ENCODE peak calls at places on chromosomes 12 and 14, in four cellular contexts. One of them, this sample, is unnamed.

GRCh38 chr12:47734725-47735480 is 9.6 kb upstream of the ENDOU start:
- DNase-seq in fibroblast of mammary gland: no peak
- DNase-seq in heart right ventricle: peak
- DNase-seq in Panc1: no peak
- DNase-seq in this sample: no peak

GRCh38 chr14:105865266-105865903 is 339.0 kb downstream of the TMEM121 start:
- DNase-seq in Panc1: no peak
- DNase-seq in fibroblast of mammary gland: no peak
- DNase-seq in heart right ventricle: no peak
- DNase-seq in this sample: no peak

GRCh38 chr14:75905505-75905904 is 76.3 kb downstream of the TGFB3 start:
- DNase-seq in heart right ventricle: no peak
- DNase-seq in fibroblast of mammary gland: peak
- DNase-seq in Panc1: no peak
- DNase-seq in this sample: no peak

GRCh38 chr14:91835920-91836843 is 31.2 kb downstream of the TC2N start:
- DNase-seq in Panc1: no peak
- DNase-seq in fibroblast of mammary gland: no peak
- DNase-seq in heart right ventricle: peak
- DNase-seq in this sample: peak

GRCh38 chr14:77903233-77903632 is 103.3 kb downstream of the ADCK1 start:
- DNase-seq in fibroblast of mammary gland: peak
- DNase-seq in Panc1: no peak
- DNase-seq in heart right ventricle: no peak
- DNase-seq in this sample: no peak

GRCh38 chr12:57276935-57277563 is 26.1 kb upstream of the STAC3 start:
- DNase-seq in Panc1: no peak
- DNase-seq in fibroblast of mammary gland: peak
- DNase-seq in heart right ventricle: no peak
- DNase-seq in this sample: peak

GRCh38 chr12:109995703-109996482 is at the start of gene GIT2:
- DNase-seq in Panc1: peak
- DNase-seq in fibroblast of mammary gland: peak
- DNase-seq in heart right ventricle: peak
- DNase-seq in this sample: peak

GRCh38 chr12:130438711-130439110 is 101.0 kb downstream of the PIWIL1 start:
- DNase-seq in heart right ventricle: no peak
- DNase-seq in fibroblast of mammary gland: no peak
- DNase-seq in Panc1: no peak
- DNase-seq in this sample: no peak

GRCh38 chr14:100899841-100900771 is 3.4 kb downstream of the RTL1 start:
- DNase-seq in heart right ventricle: no peak
- DNase-seq in Panc1: no peak
- DNase-seq in fibroblast of mammary gland: no peak
- DNase-seq in this sample: no peak

GRCh38 chr14:50649691-50650090 is 18.4 kb downstream of the SAV1 start:
- DNase-seq in heart right ventricle: no peak
- DNase-seq in fibroblast of mammary gland: no peak
- DNase-seq in Panc1: no peak
- DNase-seq in this sample: peak

GRCh38 chr14:70855486-70855885 is 46.2 kb upstream of the MAP3K9 start:
- DNase-seq in fibroblast of mammary gland: no peak
- DNase-seq in heart right ventricle: no peak
- DNase-seq in Panc1: no peak
- DNase-seq in this sample: no peak

GRCh38 chr12:93982847-93983315 is 165.5 kb upstream of the PLXNC1 start:
- DNase-seq in fibroblast of mammary gland: peak
- DNase-seq in heart right ventricle: no peak
- DNase-seq in Panc1: peak
- DNase-seq in this sample: no peak

GRCh38 chr12:74418573-74418972 is 119.1 kb upstream of the ATXN7L3B start:
- DNase-seq in heart right ventricle: no peak
- DNase-seq in Panc1: no peak
- DNase-seq in fibroblast of mammary gland: no peak
- DNase-seq in this sample: no peak

DNA sequence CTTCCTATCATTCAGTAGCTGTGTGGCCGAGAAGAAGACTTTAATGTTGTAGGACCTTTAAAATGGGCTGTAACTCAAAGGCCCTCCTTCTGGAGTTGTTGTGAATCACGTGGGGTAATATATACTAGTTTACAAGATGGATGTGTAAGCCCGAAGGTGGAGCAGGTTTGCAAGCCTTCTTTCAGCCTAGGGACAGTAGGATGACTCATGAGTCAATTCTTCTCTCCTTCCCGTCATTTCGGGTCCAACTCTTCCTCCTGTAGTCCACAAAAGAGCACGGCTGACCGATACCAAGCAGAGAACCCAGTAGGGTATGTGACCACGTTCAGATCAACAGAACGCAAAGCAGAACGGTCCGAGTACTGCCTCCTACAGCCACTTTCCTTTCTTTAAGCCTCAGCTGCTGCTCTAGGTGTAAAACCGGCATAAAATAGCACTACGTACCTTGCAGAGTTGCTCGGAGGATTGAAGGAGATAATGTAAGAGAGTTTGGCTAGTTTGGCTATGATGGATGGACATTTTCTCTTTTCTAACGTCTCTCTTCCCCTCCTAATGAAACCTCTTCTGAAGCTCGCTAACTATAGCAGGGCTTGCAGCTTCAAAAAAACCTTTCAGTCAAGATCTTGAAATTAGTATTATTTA is 1.3 kb upstream of the RASSF3 start:
- DNase-seq in Panc1: peak
- DNase-seq in heart right ventricle: no peak
- DNase-seq in fibroblast of mammary gland: peak
- DNase-seq in this sample: peak
- TF ChIP-seq CTCF in Panc1: peak
- TF ChIP-seq CTCF in heart right ventricle: no peak
- TF ChIP-seq CTCF in fibroblast of mammary gland: peak
- TF ChIP-seq CTCF in this sample: no peak

GRCh38 chr12:101933866-101934514 is 56.6 kb downstream of the DRAM1 start:
- DNase-seq in Panc1: no peak
- DNase-seq in fibroblast of mammary gland: no peak
- DNase-seq in heart right ventricle: no peak
- DNase-seq in this sample: no peak

GRCh38 chr12:101929365-101930041 is 52.1 kb downstream of the DRAM1 start:
- DNase-seq in fibroblast of mammary gland: no peak
- DNase-seq in heart right ventricle: no peak
- DNase-seq in Panc1: no peak
- DNase-seq in this sample: peak

GRCh38 chr12:101928556-101928955 is 51.2 kb downstream of the DRAM1 start:
- DNase-seq in Panc1: no peak
- DNase-seq in heart right ventricle: no peak
- DNase-seq in fibroblast of mammary gland: no peak
- DNase-seq in this sample: peak

GRCh38 chr12:101927999-101928398 is 50.6 kb downstream of the DRAM1 start:
- DNase-seq in heart right ventricle: no peak
- DNase-seq in Panc1: no peak
- DNase-seq in fibroblast of mammary gland: no peak
- DNase-seq in this sample: no peak

DNA sequence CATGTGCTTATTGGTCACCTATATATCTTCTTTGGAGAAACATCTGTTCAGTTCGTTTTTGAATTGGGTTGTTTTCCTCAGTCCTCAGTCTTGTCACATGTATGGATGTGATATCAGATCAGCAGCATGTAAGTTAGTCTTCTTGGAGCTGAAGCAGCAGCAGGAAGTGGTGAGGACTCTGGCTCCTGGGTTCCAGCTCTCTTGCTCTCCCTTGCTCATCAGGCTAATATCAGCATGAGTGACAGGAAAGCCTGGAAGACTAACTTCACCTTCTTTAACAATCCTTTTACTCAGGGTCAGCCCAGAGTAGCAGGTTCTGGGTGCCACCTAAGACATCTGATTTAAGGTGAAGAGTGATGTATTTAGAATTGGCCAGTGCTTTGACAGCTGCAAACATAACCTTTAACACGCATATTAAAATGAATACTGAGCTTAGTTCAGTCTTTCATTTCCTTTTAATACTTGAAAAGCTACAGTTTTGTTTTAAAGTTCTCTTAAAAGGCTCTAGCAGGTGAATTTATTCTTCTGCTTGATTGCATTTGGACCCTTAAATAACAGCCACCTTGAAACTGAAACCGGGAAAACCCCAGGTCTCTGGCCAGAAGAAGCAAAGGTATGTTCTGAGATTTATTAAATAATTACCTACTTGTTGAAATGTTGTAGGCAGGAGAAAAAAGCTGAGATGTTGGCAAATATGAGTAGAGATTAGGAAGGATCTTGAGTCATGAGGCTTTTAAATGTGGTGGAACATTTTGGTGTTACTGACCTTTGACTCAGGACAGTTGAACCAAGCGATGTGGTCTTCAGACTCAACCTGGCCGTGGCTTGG is 54.3 kb downstream of the DRAM1 start:
- DNase-seq in fibroblast of mammary gland: no peak
- DNase-seq in Panc1: no peak
- DNase-seq in heart right ventricle: no peak
- DNase-seq in this sample: peak
- H3K4me3 ChIP-seq in fibroblast of mammary gland: no peak
- H3K4me3 ChIP-seq in Panc1: no peak
- H3K4me3 ChIP-seq in heart right ventricle: no peak
- H3K4me3 ChIP-seq in this sample: peak

DNA sequence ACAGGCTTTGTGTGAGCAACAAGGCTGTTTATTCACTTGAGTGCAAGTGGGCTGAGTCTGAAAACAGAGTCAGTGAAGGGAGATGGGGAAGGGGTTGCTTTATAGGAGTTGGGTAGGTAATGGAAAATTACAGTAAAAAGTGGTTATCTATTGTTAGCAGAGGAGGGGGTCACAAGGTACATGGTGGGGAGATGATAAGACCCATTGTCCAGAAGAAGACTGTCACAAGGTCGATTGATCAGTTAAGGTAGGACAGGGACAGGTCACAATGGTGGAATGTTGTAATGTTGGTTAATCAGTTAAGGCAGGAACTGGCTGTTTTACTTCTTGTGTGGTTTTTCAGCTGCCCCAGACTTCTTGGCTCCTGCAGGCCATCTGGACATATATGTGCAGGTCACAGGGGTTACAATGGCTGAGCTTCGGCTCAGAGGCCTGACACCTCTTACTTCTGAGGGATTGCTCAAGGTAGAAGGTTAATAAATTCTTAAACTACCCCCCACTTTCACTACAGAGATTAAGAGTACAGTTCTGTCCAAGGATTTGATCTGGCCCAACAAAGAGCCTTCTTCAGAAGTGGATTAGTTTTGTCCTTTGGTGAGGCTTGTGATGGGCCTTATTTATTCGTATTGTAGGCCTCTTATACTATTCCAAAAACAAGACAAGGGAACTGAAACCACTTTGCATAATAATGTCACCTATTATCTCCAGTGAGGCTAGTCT is 13.8 kb upstream of the DHRS4 start:
- DNase-seq in fibroblast of mammary gland: no peak
- DNase-seq in heart right ventricle: no peak
- DNase-seq in Panc1: no peak
- DNase-seq in this sample: no peak
- TF ChIP-seq CTCF in fibroblast of mammary gland: no peak
- TF ChIP-seq CTCF in heart right ventricle: no peak
- TF ChIP-seq CTCF in Panc1: no peak
- TF ChIP-seq CTCF in this sample: no peak

DNA sequence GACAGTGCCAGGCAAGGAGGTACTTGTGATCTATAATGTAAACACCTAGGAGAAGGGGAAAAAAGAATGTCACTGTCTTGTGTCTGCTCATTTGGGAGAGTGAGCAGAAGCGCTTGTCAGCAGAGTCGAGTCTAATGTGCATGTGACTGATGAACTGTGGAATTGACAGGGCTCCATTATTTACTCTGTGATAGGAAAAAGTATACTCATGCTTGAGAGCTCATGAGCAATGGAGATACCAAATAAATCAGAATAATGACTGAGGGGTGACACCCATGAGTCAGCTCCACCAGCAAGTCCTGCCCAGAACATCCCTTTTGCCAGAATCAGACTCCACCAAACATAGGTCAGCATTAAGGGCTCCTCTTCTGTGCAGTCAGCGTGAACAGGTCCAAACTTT is 29.3 kb upstream of the WSCD2 start:
- DNase-seq in fibroblast of mammary gland: no peak
- DNase-seq in heart right ventricle: no peak
- DNase-seq in Panc1: no peak
- DNase-seq in this sample: no peak
- H3K4me3 ChIP-seq in fibroblast of mammary gland: no peak
- H3K4me3 ChIP-seq in heart right ventricle: no peak
- H3K4me3 ChIP-seq in Panc1: no peak
- H3K4me3 ChIP-seq in this sample: no peak

DNA sequence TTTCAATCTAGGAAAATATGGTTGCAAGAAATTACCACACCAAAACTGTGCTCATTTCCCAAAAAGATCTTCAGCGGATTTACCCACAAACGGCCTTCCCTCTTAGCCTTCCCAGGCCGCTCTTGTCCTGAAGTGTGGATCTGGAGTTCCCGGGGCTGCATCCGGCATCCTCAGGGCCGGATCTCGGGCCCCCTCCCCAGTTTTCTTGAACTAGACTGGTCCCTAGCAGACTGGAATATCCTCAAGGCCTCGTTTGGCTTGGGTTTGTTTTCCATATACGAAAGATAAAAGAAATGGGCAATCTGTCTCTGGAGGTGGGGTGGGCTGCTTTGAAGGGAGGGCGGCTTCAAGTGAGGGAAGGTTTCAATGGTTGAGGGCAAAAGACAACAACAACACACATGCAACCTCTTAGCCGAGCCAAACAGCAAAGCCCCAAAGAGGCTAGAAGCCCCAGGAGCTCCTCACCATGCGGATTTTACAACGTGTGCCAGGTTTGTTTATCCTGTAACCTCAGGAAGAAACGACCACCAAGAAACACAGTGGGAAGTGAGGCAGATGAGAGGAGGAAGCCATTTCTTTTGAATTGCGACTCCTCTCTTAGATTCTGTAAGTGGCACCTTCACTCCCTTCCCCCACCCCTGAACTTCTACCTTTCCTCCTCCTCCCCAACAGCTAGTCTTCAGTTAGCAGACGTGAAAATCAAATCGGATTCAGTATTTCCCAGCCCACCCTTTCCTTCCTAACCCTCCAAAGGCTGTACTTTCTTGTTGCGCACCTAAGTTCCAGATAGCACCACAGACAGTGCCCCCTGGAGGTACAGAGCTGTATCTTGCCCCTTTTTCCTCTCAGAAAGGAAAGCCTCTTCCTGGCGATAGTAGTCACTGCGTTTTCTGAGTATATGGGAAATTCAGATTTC is 2.6 kb downstream of the MYF6 start:
- DNase-seq in heart right ventricle: no peak
- DNase-seq in fibroblast of mammary gland: no peak
- DNase-seq in Panc1: peak
- DNase-seq in this sample: peak
- TF ChIP-seq CTCF in heart right ventricle: no peak
- TF ChIP-seq CTCF in fibroblast of mammary gland: peak
- TF ChIP-seq CTCF in Panc1: peak
- TF ChIP-seq CTCF in this sample: peak